ENCODE peak calls at places on chromosomes 3 and 15, in seven cellular contexts. One of them, this sample, is unnamed.
A peak's percentile ranks its signal among the peaks of the same experiment; 100 is the strongest.

GRCh38 chr3:62073038-62073437 is 300.3 kb downstream of the FEZF2 start:
- DNase-seq in hepatocyte: no peak
- DNase-seq in neural progenitor cell: no peak
- DNase-seq in GM23338: no peak
- DNase-seq in PC-3: no peak
- DNase-seq in HCT116: no peak
- DNase-seq in MM.1S: no peak
- DNase-seq in this sample: peak; percentile 13

GRCh38 chr15:90936823-90937222 is 1.7 kb downstream of the UNC45A start:
- DNase-seq in PC-3: no peak
- DNase-seq in hepatocyte: no peak
- DNase-seq in GM23338: no peak
- DNase-seq in HCT116: no peak
- DNase-seq in MM.1S: no peak
- DNase-seq in neural progenitor cell: no peak
- DNase-seq in this sample: no peak

GRCh38 chr15:75673426-75674247 is 25.9 kb downstream of the SNX33 start:
- DNase-seq in PC-3: no peak
- DNase-seq in GM23338: no peak
- DNase-seq in HCT116: no peak
- DNase-seq in MM.1S: no peak
- DNase-seq in hepatocyte: peak; percentile 77
- DNase-seq in neural progenitor cell: no peak
- DNase-seq in this sample: peak; percentile 90

GRCh38 chr15:94546838-94547237 is 315.5 kb downstream of the MCTP2 start:
- DNase-seq in HCT116: no peak
- DNase-seq in MM.1S: no peak
- DNase-seq in hepatocyte: no peak
- DNase-seq in GM23338: no peak
- DNase-seq in neural progenitor cell: no peak
- DNase-seq in PC-3: no peak
- DNase-seq in this sample: no peak

GRCh38 chr3:72154391-72155300 is 369.7 kb upstream of the PROK2 start:
- DNase-seq in MM.1S: no peak
- DNase-seq in PC-3: no peak
- DNase-seq in neural progenitor cell: no peak
- DNase-seq in HCT116: no peak
- DNase-seq in hepatocyte: peak; percentile 60
- DNase-seq in GM23338: no peak
- DNase-seq in this sample: peak; percentile 62

GRCh38 chr15:67144609-67145306 is 79.4 kb downstream of the SMAD3 start:
- DNase-seq in GM23338: peak; percentile 78
- DNase-seq in neural progenitor cell: no peak
- DNase-seq in PC-3: no peak
- DNase-seq in hepatocyte: peak; percentile 41
- DNase-seq in MM.1S: no peak
- DNase-seq in HCT116: no peak
- DNase-seq in this sample: peak; percentile 94

GRCh38 chr15:56877591-56877990 is 40.9 kb upstream of the TCF12 start:
- DNase-seq in hepatocyte: no peak
- DNase-seq in neural progenitor cell: no peak
- DNase-seq in HCT116: no peak
- DNase-seq in MM.1S: no peak
- DNase-seq in PC-3: no peak
- DNase-seq in GM23338: no peak
- DNase-seq in this sample: no peak

GRCh38 chr15:25775317-25775912 is 87.7 kb downstream of the ATP10A start:
- DNase-seq in PC-3: peak; percentile 66
- DNase-seq in HCT116: no peak
- DNase-seq in neural progenitor cell: peak; percentile 60
- DNase-seq in MM.1S: no peak
- DNase-seq in GM23338: no peak
- DNase-seq in hepatocyte: peak; percentile 34
- DNase-seq in this sample: peak; percentile 96

GRCh38 chr3:115397433-115397832 is 225.9 kb upstream of the GAP43 start:
- DNase-seq in GM23338: no peak
- DNase-seq in PC-3: peak; percentile 18
- DNase-seq in neural progenitor cell: no peak
- DNase-seq in HCT116: no peak
- DNase-seq in MM.1S: no peak
- DNase-seq in hepatocyte: no peak
- DNase-seq in this sample: no peak

GRCh38 chr3:135895106-135895733 is 70.3 kb upstream of the PPP2R3A start:
- DNase-seq in MM.1S: peak; percentile 59
- DNase-seq in neural progenitor cell: peak; percentile 87
- DNase-seq in GM23338: peak; percentile 90
- DNase-seq in HCT116: peak; percentile 72
- DNase-seq in hepatocyte: peak; percentile 85
- DNase-seq in PC-3: peak; percentile 83
- DNase-seq in this sample: peak; percentile 89

GRCh38 chr3:139534444-139534812 is 5.1 kb downstream of the RBP1 start:
- DNase-seq in PC-3: peak; percentile 87
- DNase-seq in neural progenitor cell: peak; percentile 20
- DNase-seq in GM23338: no peak
- DNase-seq in HCT116: peak; percentile 77
- DNase-seq in MM.1S: no peak
- DNase-seq in hepatocyte: no peak
- DNase-seq in this sample: peak; percentile 83

GRCh38 chr3:161343986-161344385 is 27.3 kb downstream of the SPTSSB start:
- DNase-seq in MM.1S: no peak
- DNase-seq in PC-3: no peak
- DNase-seq in HCT116: no peak
- DNase-seq in GM23338: no peak
- DNase-seq in hepatocyte: no peak
- DNase-seq in neural progenitor cell: no peak
- DNase-seq in this sample: no peak

GRCh38 chr3:14631101-14631497 is 20.5 kb upstream of the CCDC174 start:
- DNase-seq in HCT116: no peak
- DNase-seq in neural progenitor cell: no peak
- DNase-seq in MM.1S: no peak
- DNase-seq in hepatocyte: no peak
- DNase-seq in GM23338: no peak
- DNase-seq in PC-3: no peak
- DNase-seq in this sample: no peak
- TF ChIP-seq EZH2 in HCT116: no peak
- TF ChIP-seq EZH2 in neural progenitor cell: no peak
- TF ChIP-seq EZH2 in MM.1S: no peak
- TF ChIP-seq EZH2 in hepatocyte: no peak
- TF ChIP-seq EZH2 in GM23338: no peak
- TF ChIP-seq EZH2 in PC-3: no peak
- TF ChIP-seq EZH2 in this sample: no peak

GRCh38 chr3:160098261-160098908 is 109.8 kb downstream of the IL12A start:
- DNase-seq in neural progenitor cell: no peak
- DNase-seq in MM.1S: no peak
- DNase-seq in HCT116: no peak
- DNase-seq in hepatocyte: no peak
- DNase-seq in PC-3: no peak
- DNase-seq in GM23338: no peak
- DNase-seq in this sample: peak; percentile 54
- TF ChIP-seq EZH2phosphoT487 in neural progenitor cell: no peak
- TF ChIP-seq EZH2phosphoT487 in MM.1S: no peak
- TF ChIP-seq EZH2phosphoT487 in HCT116: no peak
- TF ChIP-seq EZH2phosphoT487 in hepatocyte: no peak
- TF ChIP-seq EZH2phosphoT487 in PC-3: no peak
- TF ChIP-seq EZH2phosphoT487 in GM23338: no peak
- TF ChIP-seq EZH2phosphoT487 in this sample: no peak

GRCh38 chr3:169894110-169894509 is 17.3 kb upstream of the SAMD7 start:
- DNase-seq in hepatocyte: no peak
- DNase-seq in HCT116: no peak
- DNase-seq in neural progenitor cell: no peak
- DNase-seq in PC-3: no peak
- DNase-seq in MM.1S: no peak
- DNase-seq in GM23338: no peak
- DNase-seq in this sample: no peak
- H3K4me2 ChIP-seq in hepatocyte: no peak overlapping the region
- H3K4me2 ChIP-seq in HCT116: no peak overlapping the region
- H3K4me2 ChIP-seq in neural progenitor cell: no peak overlapping the region
- H3K4me2 ChIP-seq in PC-3: no peak overlapping the region
- H3K4me2 ChIP-seq in MM.1S: no peak overlapping the region
- H3K4me2 ChIP-seq in GM23338: no peak overlapping the region
- H3K4me2 ChIP-seq in this sample: no peak overlapping the region

DNA sequence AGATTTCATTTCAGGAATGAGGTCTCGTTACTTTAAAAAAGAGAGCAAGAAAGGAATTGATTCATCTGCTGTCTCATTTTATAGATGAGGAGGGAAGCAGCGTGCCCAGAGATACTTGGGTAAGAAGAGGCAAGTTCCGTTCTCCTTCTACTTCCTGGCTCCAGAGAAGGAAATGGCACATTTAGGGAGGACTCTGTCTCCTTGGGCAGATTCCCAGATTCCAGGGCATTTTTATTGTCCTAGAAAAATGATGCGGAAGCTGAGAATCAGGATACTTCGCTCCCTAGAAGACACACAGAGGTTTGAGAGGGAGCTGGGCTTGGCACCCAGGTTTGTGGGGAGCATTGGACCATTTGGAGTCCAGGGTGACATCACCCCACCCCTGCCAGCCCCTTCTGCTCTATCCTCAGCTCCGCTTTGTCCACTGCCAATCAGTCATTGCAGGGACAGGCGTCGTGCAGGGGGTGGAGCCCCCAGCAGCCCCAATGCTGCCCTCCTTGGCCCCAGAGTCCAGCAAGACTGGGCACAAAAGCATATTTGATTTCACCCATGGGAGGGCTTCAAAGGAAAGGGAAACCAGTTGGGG is 129.9 kb upstream of the MEF2A start:
- DNase-seq in HCT116: no peak
- DNase-seq in GM23338: no peak
- DNase-seq in PC-3: peak; percentile 17
- DNase-seq in MM.1S: no peak
- DNase-seq in neural progenitor cell: no peak
- DNase-seq in hepatocyte: no peak
- DNase-seq in this sample: peak; percentile 38
- TF ChIP-seq EZH2 in HCT116: no peak
- TF ChIP-seq EZH2 in GM23338: no peak
- TF ChIP-seq EZH2 in PC-3: no peak
- TF ChIP-seq EZH2 in MM.1S: no peak
- TF ChIP-seq EZH2 in neural progenitor cell: no peak
- TF ChIP-seq EZH2 in hepatocyte: no peak
- TF ChIP-seq EZH2 in this sample: no peak

DNA sequence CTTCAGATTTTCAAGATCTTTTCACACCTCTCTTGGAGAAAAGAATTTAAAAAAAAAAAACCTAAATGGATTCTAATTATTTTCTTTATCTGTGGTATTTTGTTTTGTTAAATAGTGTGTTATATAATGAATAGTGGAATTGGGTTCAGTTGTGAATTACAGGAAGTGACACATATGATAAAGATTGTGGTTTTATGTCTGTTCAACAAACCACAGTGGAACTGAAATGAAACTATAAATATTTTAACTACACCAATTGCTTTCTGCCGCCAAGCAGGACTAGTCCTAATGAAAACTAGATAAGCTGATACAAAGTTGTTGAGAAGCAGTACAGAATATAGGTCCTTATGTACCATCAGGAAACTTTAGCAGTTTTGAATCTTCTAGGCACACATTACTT is 121.6 kb downstream of the UBE2E2 start:
- DNase-seq in MM.1S: peak; percentile 56
- DNase-seq in GM23338: no peak
- DNase-seq in HCT116: no peak
- DNase-seq in PC-3: peak; percentile 73
- DNase-seq in neural progenitor cell: no peak
- DNase-seq in hepatocyte: no peak
- DNase-seq in this sample: peak; percentile 58
- TF ChIP-seq EZH2phosphoT487 in MM.1S: no peak
- TF ChIP-seq EZH2phosphoT487 in GM23338: no peak
- TF ChIP-seq EZH2phosphoT487 in HCT116: no peak
- TF ChIP-seq EZH2phosphoT487 in PC-3: no peak
- TF ChIP-seq EZH2phosphoT487 in neural progenitor cell: no peak
- TF ChIP-seq EZH2phosphoT487 in hepatocyte: no peak
- TF ChIP-seq EZH2phosphoT487 in this sample: no peak

DNA sequence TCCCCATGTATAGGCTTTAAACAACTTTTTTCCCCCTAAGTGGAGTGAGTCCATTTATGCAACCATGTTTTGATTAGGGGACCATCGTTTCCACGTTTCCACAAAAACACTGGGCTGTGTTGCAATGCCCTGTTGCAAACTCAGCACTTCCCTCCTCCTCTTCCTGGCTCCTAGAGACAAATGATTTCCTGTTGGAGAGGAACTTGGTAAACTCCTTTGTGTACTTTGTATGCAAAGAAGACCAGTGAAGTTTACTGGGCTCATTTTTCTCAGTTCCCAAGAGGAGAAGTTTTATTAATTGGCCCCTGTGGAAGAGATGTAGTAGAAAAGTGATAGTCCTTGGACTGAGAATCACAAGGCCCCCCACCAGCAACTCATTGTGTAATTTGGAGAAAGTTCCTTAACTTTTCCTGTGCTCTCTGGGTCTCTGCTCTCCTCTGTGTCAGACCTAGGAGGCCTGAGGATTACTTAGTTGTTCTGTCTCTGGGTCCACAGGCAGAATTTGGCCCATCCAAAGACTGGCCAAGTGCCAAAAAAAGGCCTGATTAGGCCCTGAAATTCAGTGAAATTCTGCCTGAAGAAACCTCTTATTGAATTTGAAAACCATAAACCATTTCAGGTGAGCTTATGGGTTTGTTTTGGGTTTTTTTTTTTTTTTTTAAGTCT is 95.1 kb downstream of the ATG7 start:
- DNase-seq in HCT116: no peak
- DNase-seq in hepatocyte: peak; percentile 33
- DNase-seq in neural progenitor cell: peak; percentile 33
- DNase-seq in MM.1S: no peak
- DNase-seq in PC-3: peak; percentile 27
- DNase-seq in GM23338: peak; percentile 44
- DNase-seq in this sample: peak; percentile 66
- H3K4me2 ChIP-seq in HCT116: no peak overlapping the region
- H3K4me2 ChIP-seq in hepatocyte: no peak overlapping the region
- H3K4me2 ChIP-seq in neural progenitor cell: peak overlapping the region; percentile 48
- H3K4me2 ChIP-seq in MM.1S: no peak overlapping the region
- H3K4me2 ChIP-seq in PC-3: no peak overlapping the region
- H3K4me2 ChIP-seq in GM23338: no peak overlapping the region
- H3K4me2 ChIP-seq in this sample: no peak overlapping the region

DNA sequence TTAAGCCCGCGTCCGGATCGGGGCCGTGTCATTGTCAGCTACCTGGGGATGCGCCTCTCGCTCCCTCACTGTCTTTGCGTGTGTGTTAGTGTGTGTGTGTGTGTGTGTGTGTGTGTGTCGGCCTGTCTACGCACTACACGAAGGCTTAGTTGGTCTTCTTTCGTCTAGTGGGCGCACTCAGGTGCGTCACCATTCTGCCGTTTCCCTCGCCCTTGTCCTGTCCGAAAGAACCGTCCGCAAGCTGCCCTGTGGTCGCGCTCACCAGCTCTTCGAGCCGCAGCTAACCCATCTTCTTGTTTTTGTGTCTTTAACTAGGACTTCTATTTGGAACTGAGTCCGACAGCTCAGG is 650 bp upstream of the PAQR9 start:
- DNase-seq in neural progenitor cell: peak; percentile 51
- DNase-seq in PC-3: no peak
- DNase-seq in GM23338: peak; percentile 65
- DNase-seq in hepatocyte: peak; percentile 17
- DNase-seq in HCT116: no peak
- DNase-seq in MM.1S: no peak
- DNase-seq in this sample: peak; percentile 32
- TF ChIP-seq EZH2 in neural progenitor cell: peak; percentile 29
- TF ChIP-seq EZH2 in PC-3: no peak
- TF ChIP-seq EZH2 in GM23338: no peak
- TF ChIP-seq EZH2 in hepatocyte: no peak
- TF ChIP-seq EZH2 in HCT116: no peak
- TF ChIP-seq EZH2 in MM.1S: no peak
- TF ChIP-seq EZH2 in this sample: no peak

GRCh38 chr3:10941972-10942371 is 50.6 kb upstream of the SLC6A1 start:
- DNase-seq in hepatocyte: no peak
- DNase-seq in neural progenitor cell: peak; percentile 35
- DNase-seq in MM.1S: no peak
- DNase-seq in GM23338: peak; percentile 51
- DNase-seq in PC-3: peak; percentile 68
- DNase-seq in HCT116: no peak
- DNase-seq in this sample: peak; percentile 19
- TF ChIP-seq EZH2phosphoT487 in hepatocyte: no peak
- TF ChIP-seq EZH2phosphoT487 in neural progenitor cell: no peak
- TF ChIP-seq EZH2phosphoT487 in MM.1S: no peak
- TF ChIP-seq EZH2phosphoT487 in GM23338: no peak
- TF ChIP-seq EZH2phosphoT487 in PC-3: no peak
- TF ChIP-seq EZH2phosphoT487 in HCT116: no peak
- TF ChIP-seq EZH2phosphoT487 in this sample: no peak

This sample was measured in GM23248.